ENCODE peak calls at places on chromosomes 4 and X, in six cellular contexts. Y is lower lobe of right lung, L is HFF-Myc, O is cardiac fibroblast, W is ascending aorta, A is left ventricle myocardium inferior. D is an unnamed sample.

GRCh38 chrX:136209016-136209738 is 42.0 kb downstream of the MAP7D3 start:
- DNase-seq in A (peak), Y (no peak), L (no peak), W (no peak), O (peak), D (peak)

GRCh38 chr4:8607603-8608481 is 15.3 kb downstream of the CPZ start:
- DNase-seq in A (no peak), W (no peak), O (peak), L (no peak), Y (no peak), D (no peak)

GRCh38 chr4:107616838-107617389 is 103.1 kb downstream of the PAPSS1 start:
- DNase-seq in O (no peak), W (no peak), A (no peak), Y (no peak), L (no peak), D (no peak)

GRCh38 chr4:138301536-138301935 is 59.4 kb upstream of the SLC7A11 start:
- DNase-seq in Y (no peak), A (no peak), W (no peak), L (no peak), O (no peak), D (no peak)

GRCh38 chr4:153114771-153115321 is 89.4 kb upstream of the TRIM2 start:
- DNase-seq in Y (no peak), L (no peak), O (peak), W (no peak), A (no peak), D (peak)

GRCh38 chr4:173919861-173920260 is 363.6 kb downstream of the FBXO8 start:
- DNase-seq in O (no peak), Y (no peak), W (no peak), A (no peak), L (no peak), D (no peak)

GRCh38 chr4:163384926-163385325 is 41.2 kb downstream of the NPY5R start:
- DNase-seq in W (no peak), L (no peak), Y (no peak), O (no peak), A (no peak), D (no peak)

GRCh38 chrX:38880460-38880859 is 79.2 kb downstream of the MID1IP1 start:
- DNase-seq in O (no peak), Y (no peak), L (no peak), A (no peak), W (no peak), D (peak)

GRCh38 chr4:81905966-81906365 is 434.3 kb upstream of the RASGEF1B start:
- DNase-seq in W (no peak), L (no peak), A (no peak), Y (no peak), O (no peak), D (no peak)

GRCh38 chr4:121330180-121330665 is 50.6 kb downstream of the QRFPR start:
- DNase-seq in A (no peak), O (no peak), L (no peak), W (no peak), Y (no peak), D (no peak)

DNA sequence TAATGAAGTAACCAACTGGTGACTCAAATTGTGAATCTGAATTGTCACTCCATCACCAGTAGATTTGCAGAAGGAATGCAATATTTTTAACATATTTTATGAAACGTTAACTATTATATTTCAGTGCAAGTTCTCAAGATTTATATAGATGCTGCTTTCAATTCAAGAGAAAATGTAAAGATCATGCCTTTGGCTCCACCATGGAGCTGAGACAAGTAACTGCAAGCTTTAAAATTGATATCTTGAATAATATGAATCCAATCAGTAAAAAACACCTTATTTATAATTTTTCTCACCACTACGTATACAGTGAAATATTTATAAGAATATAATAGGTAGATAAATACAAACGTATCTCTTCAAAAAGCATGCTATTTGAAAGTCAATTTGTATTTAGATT is 27.8 kb upstream of the GALNTL6 start:
- DNase-seq in A (no peak), L (no peak), W (no peak), O (no peak), Y (no peak), D (no peak)
- TF ChIP-seq CTCF in A (no peak), L (no peak), W (no peak), O (no peak), Y (no peak), D (no peak)

GRCh38 chr4:1792158-1792831 is 798 bp upstream of the FGFR3 start:
- DNase-seq in Y (no peak), O (no peak), L (no peak), A (no peak), W (no peak), D (no peak)

GRCh38 chr4:1792832-1793495 is at the start of gene FGFR3:
- DNase-seq in Y (no peak), L (no peak), O (peak), W (no peak), A (peak), D (no peak)

GRCh38 chr4:1794809-1795303 is 1.8 kb downstream of the FGFR3 start:
- DNase-seq in A (no peak), O (no peak), W (no peak), Y (no peak), L (no peak), D (no peak)

GRCh38 chr4:1793940-1794808 is 1.1 kb downstream of the FGFR3 start:
- DNase-seq in L (no peak), Y (no peak), W (no peak), O (peak), A (no peak), D (no peak)

GRCh38 chr4:1793496-1793840 is 375 bp downstream of the FGFR3 start:
- DNase-seq in L (no peak), A (peak), W (no peak), Y (no peak), O (peak), D (no peak)
- H3K4me3 ChIP-seq in L (no peak), A (peak), W (peak), Y (peak), O (peak), D (peak)

DNA sequence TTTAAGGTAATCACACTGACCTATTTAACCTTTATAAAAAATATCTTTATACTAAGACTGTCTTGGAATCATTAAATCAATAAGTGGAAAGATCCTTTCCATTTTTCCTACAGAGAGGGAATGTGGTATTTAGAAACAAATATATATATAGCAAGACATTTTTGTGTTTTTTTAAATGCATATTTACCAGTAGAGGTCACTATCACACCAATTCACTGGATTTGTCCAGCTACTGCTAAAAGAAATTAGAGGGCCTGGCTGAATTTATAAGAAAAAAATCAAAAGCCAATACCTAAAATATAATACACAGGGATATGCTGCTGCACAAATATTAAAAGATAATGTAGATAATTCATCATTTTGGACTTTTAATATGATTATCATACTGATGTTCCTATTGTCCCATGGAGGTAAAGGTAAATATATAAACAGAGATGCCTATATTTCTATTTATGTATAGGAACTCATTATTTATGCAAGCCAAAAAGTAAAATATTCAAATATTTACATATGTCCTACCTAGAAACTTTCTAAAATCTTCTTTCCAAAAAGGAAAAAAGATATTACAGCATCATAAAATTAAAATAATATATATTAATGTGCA is 69.5 kb downstream of the PDE5A start:
- DNase-seq in A (no peak), Y (no peak), L (peak), W (no peak), O (peak), D (no peak)
- TF ChIP-seq CTCF in A (peak), Y (peak), L (peak), W (peak), O (peak), D (peak)

DNA sequence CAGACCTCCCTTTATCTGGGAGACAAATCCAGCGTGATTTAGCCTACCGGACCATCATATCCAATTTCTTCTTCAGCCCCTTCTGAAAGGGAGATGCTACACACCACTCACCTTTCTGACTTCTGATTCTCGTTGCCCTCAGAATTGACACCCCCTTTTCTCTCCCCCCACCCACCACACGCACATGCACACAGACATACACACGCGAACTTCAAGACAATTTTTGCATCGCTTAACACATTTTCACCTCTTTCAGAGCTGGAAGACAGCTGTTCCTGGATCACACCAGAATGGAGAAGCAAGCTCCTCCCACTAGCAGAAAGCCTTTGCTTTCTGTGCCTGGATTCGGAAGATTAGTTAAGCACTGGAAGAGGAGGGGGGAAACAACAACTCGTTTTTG is 1.0 kb upstream of the SNCA start:
- DNase-seq in A (no peak), Y (no peak), W (no peak), L (no peak), O (no peak), D (no peak)
- H3K4me3 ChIP-seq in A (peak), Y (peak), W (peak), L (no peak), O (no peak), D (peak)

D was measured in brain microvascular endothelial cell.